ENCODE peak calls at places on chromosomes 12 and 14, in seven cellular contexts. C is right cardiac atrium, Q is left lung, L is PC-3, N is right lobe of liver, H is lung, D is cardiac muscle cell. Z is an unnamed sample.

GRCh38 chr14:64784006-64784405 is 79.8 kb downstream of the PLEKHG3 start:
- DNase-seq in C (no peak), Q (no peak), L (no peak), N (no peak), H (no peak), D (no peak), Z (no peak)

GRCh38 chr14:22579218-22579617 is 9.8 kb downstream of the DAD1 start:
- DNase-seq in C (no peak), Q (no peak), L (no peak), N (no peak), H (no peak), D (no peak), Z (no peak)

GRCh38 chr12:55996201-55996714 is 818 bp upstream of the SUOX start:
- DNase-seq in C (peak; percentile 68), Q (no peak), L (peak; percentile 75), N (no peak), H (peak; percentile 67), D (peak; percentile 79), Z (no peak)

GRCh38 chr12:133057446-133057845 is 20.1 kb downstream of the ZNF84 start:
- DNase-seq in C (no peak), Q (no peak), L (no peak), N (no peak), H (no peak), D (no peak), Z (no peak)

GRCh38 chr12:116172224-116172849 is 105.2 kb downstream of the MED13L start:
- DNase-seq in C (no peak), Q (no peak), L (no peak), N (no peak), H (no peak), D (no peak), Z (no peak)

GRCh38 chr12:6899837-6900519 is 4.6 kb upstream of the LRRC23 start:
- DNase-seq in C (peak; percentile 80), Q (no peak), L (no peak), N (no peak), H (peak; percentile 80), D (peak; percentile 80), Z (no peak)

GRCh38 chr14:40983604-40984003 is 623.1 kb upstream of the LRFN5 start:
- DNase-seq in C (no peak), Q (no peak), L (peak; percentile 63), N (no peak), H (no peak), D (peak; percentile 28), Z (no peak)

GRCh38 chr12:9509464-9510166 is 98.1 kb downstream of the KLRB1 start:
- DNase-seq in C (no peak), Q (no peak), L (no peak), N (no peak), H (no peak), D (peak; percentile 45), Z (no peak)

GRCh38 chr12:27627123-27627835 is 69.0 kb upstream of the REP15 start:
- DNase-seq in C (no peak), Q (no peak), L (peak; percentile 87), N (no peak), H (no peak), D (peak; percentile 84), Z (no peak)

GRCh38 chr14:101364503-101365328 is 196.6 kb upstream of the DIO3 start:
- DNase-seq in C (no peak), Q (no peak), L (no peak), N (peak; percentile 72), H (no peak), D (no peak), Z (peak; percentile 68)

GRCh38 chr14:56325251-56325839 is 207.1 kb downstream of the PELI2 start:
- DNase-seq in C (no peak), Q (no peak), L (no peak), N (no peak), H (no peak), D (peak; percentile 67), Z (no peak)

GRCh38 chr14:55051165-55051425 is 352 bp upstream of the MAPK1IP1L start:
- DNase-seq in C (no peak), Q (no peak), L (no peak), N (no peak), H (no peak), D (no peak), Z (no peak)

GRCh38 chr12:7433276-7433822 is 10.6 kb downstream of the CD163L1 start:
- DNase-seq in C (no peak), Q (no peak), L (peak; percentile 38), N (no peak), H (no peak), D (peak; percentile 63), Z (no peak)

GRCh38 chr12:175250-175649 is 38.7 kb downstream of the SLC6A12 start:
- DNase-seq in C (peak; percentile 77), Q (peak; percentile 67), L (no peak), N (no peak), H (no peak), D (peak; percentile 33), Z (no peak)

DNA sequence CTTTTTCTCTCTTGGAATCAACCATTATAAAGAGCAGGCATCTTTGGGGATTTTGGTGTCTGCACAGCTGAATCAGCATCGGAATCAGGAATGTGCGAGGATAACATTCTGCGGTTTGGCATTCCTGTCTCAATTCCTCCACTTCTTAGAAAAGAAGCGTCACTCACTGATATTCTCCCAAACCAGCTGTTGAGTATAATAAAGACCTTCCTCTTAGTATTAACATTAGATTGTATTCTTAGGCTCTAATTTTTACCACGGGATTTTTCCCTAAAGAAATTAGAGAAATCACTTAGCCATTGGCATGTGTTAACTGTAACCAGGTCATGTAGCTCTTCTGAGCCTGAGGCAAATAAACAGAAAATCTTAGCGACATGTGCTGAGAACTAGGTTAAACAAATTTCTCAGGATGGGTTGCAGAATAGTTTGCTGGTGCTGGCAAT is 128.7 kb downstream of the TMX1 start:
- DNase-seq in C (no peak), Q (no peak), L (no peak), N (no peak), H (no peak), D (peak; percentile 94), Z (no peak)
- H3K27ac ChIP-seq in C (no peak overlapping the region), Q (no peak overlapping the region), L (no peak overlapping the region), N (no peak overlapping the region), H (no peak overlapping the region), D (no peak overlapping the region), Z (peak overlapping the region; percentile 58)

GRCh38 chr12:100229876-100230275 is 29.3 kb downstream of the ACTR6 start:
- DNase-seq in C (no peak), Q (no peak), L (peak; percentile 96), N (no peak), H (no peak), D (no peak), Z (no peak)
- H3K27ac ChIP-seq in C (no peak overlapping the region), Q (no peak overlapping the region), L (peak overlapping the region; percentile 72), N (no peak overlapping the region), H (no peak overlapping the region), D (no peak overlapping the region), Z (peak overlapping the region; percentile 13)

GRCh38 chr14:68784995-68785816 is 7.7 kb downstream of the ZFP36L1 start:
- DNase-seq in C (peak; percentile 78), Q (no peak), L (peak; percentile 87), N (no peak), H (no peak), D (peak; percentile 74), Z (peak; percentile 83)

GRCh38 chr14:68784298-68784910 is 8.5 kb downstream of the ZFP36L1 start:
- DNase-seq in C (peak; percentile 75), Q (no peak), L (peak; percentile 50), N (peak; percentile 91), H (no peak), D (no peak), Z (no peak)

GRCh38 chr14:68782091-68782981 is 10.5 kb downstream of the ZFP36L1 start:
- DNase-seq in C (no peak), Q (peak; percentile 55), L (no peak), N (no peak), H (no peak), D (no peak), Z (no peak)

GRCh38 chr14:68781161-68782021 is 11.5 kb downstream of the ZFP36L1 start:
- DNase-seq in C (no peak), Q (peak; percentile 43), L (no peak), N (no peak), H (no peak), D (no peak), Z (no peak)

DNA sequence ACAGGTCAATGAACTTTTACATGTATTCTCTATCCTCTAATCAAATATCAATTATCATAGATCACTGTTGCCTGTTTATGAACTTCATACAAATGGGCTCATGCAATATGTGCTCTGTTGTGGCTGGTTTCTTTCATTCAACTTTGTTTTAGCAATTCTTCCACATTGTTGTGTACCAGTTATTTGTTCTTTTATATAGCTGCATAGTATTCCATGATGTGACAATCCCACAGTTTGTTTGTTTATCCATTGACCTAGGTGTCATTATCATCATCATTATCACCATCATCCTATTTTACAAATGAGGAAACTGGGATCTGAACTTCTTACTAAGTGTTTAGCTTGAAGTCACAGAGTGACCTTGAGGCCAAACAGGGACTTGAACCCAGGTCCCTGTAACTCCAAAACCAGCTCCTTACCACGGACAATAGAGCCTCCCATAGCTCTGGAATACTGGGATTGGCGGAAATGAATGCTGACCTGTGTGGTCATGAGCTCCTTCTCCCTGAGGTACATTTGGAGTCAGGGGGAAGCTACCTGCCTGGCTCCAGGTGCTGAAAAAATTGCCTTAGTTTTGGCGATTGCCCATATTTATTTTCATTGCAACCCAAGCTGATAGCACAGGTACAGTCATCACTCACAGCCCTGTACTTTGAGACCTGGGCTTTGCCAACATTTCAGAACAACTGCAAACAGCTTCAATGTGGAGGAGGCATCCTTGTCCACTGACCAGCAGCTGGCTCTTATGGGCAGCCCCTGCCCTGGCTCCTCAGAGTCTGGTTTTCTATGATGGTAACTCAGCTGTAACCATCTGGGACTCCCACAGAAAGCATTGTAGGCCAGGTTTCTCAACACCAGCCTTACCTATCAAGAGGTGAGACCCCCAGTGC is 9.2 kb downstream of the ZFP36L1 start:
- DNase-seq in C (no peak), Q (no peak), L (peak; percentile 42), N (peak; percentile 84), H (no peak), D (no peak), Z (no peak)
- H3K27ac ChIP-seq in C (no peak overlapping the region), Q (peak overlapping the region; percentile 79), L (peak overlapping the region; percentile 76), N (peak overlapping the region; percentile 96), H (peak overlapping the region; percentile 55), D (no peak overlapping the region), Z (peak overlapping the region; percentile 99)

GRCh38 chr14:76763362-76764041 is 2.2 kb downstream of the VASH1 start:
- DNase-seq in C (no peak), Q (no peak), L (no peak), N (no peak), H (peak; percentile 26), D (no peak), Z (no peak)
- H3K27ac ChIP-seq in C (peak overlapping the region; percentile 84), Q (peak overlapping the region; percentile 77), L (no peak overlapping the region), N (peak overlapping the region; percentile 5), H (peak overlapping the region; percentile 29), D (no peak overlapping the region), Z (no peak overlapping the region)